ENCODE peak calls at places on chromosome 7, in four cellular contexts. One of them, this sample, is unnamed. For H3K4me1, the result is how much of the 10 kb centered on the place peaks cover.

GRCh38 chr7:70512144-70512543 is 619.8 kb upstream of the GALNT17 start:
- DNase-seq in PC-9: no peak
- DNase-seq in PC-3: no peak
- DNase-seq in thoracic aorta: no peak
- DNase-seq in this sample: no peak

GRCh38 chr7:12564996-12565764 is 5.3 kb upstream of the SCIN start:
- DNase-seq in PC-9: no peak
- DNase-seq in PC-3: peak
- DNase-seq in thoracic aorta: no peak
- DNase-seq in this sample: no peak

GRCh38 chr7:148262721-148263229 is 327.8 kb upstream of the C7orf33 start:
- DNase-seq in PC-9: peak
- DNase-seq in PC-3: peak
- DNase-seq in thoracic aorta: peak
- DNase-seq in this sample: peak

GRCh38 chr7:132116369-132116768 is 459.9 kb downstream of the PLXNA4 start:
- DNase-seq in PC-9: peak
- DNase-seq in PC-3: peak
- DNase-seq in thoracic aorta: no peak
- DNase-seq in this sample: no peak

GRCh38 chr7:101185258-101185839 is 5.3 kb upstream of the NAT16 start:
- DNase-seq in PC-9: no peak
- DNase-seq in PC-3: no peak
- DNase-seq in thoracic aorta: no peak
- DNase-seq in this sample: no peak

GRCh38 chr7:14936530-14936929 is 34.0 kb upstream of the DGKB start:
- DNase-seq in PC-9: no peak
- DNase-seq in PC-3: peak
- DNase-seq in thoracic aorta: no peak
- DNase-seq in this sample: no peak

GRCh38 chr7:99137418-99138180 is 6.3 kb downstream of the SMURF1 start:
- DNase-seq in PC-9: no peak
- DNase-seq in PC-3: no peak
- DNase-seq in thoracic aorta: no peak
- DNase-seq in this sample: no peak

GRCh38 chr7:74306737-74307469 is 17.7 kb downstream of the CLIP2 start:
- DNase-seq in PC-9: no peak
- DNase-seq in PC-3: peak
- DNase-seq in thoracic aorta: no peak
- DNase-seq in this sample: peak

GRCh38 chr7:157429001-157429679 is 92.3 kb downstream of the DNAJB6 start:
- DNase-seq in PC-9: no peak
- DNase-seq in PC-3: no peak
- DNase-seq in thoracic aorta: no peak
- DNase-seq in this sample: peak

GRCh38 chr7:19030280-19030679 is 87.2 kb downstream of the TWIST1 start:
- DNase-seq in PC-9: no peak
- DNase-seq in PC-3: peak
- DNase-seq in thoracic aorta: no peak
- DNase-seq in this sample: no peak

GRCh38 chr7:43531700-43532099 is 51.2 kb upstream of the STK17A start:
- DNase-seq in PC-9: no peak
- DNase-seq in PC-3: no peak
- DNase-seq in thoracic aorta: no peak
- DNase-seq in this sample: peak

GRCh38 chr7:44278451-44279161 is 46.8 kb downstream of the CAMK2B start:
- DNase-seq in PC-9: no peak
- DNase-seq in PC-3: no peak
- DNase-seq in thoracic aorta: no peak
- DNase-seq in this sample: peak

GRCh38 chr7:139730746-139731612 is 46.8 kb downstream of the HIPK2 start:
- DNase-seq in PC-9: no peak
- DNase-seq in PC-3: peak
- DNase-seq in thoracic aorta: peak
- DNase-seq in this sample: peak
- H3K4me1 ChIP-seq in PC-9: under half
- H3K4me1 ChIP-seq in PC-3: half or more
- H3K4me1 ChIP-seq in thoracic aorta: half or more
- H3K4me1 ChIP-seq in this sample: half or more

GRCh38 chr7:926061-927030 is 28.1 kb downstream of the ADAP1 start:
- DNase-seq in PC-9: no peak
- DNase-seq in PC-3: no peak
- DNase-seq in thoracic aorta: no peak
- DNase-seq in this sample: no peak
- H3K4me1 ChIP-seq in PC-9: under half
- H3K4me1 ChIP-seq in PC-3: under half
- H3K4me1 ChIP-seq in thoracic aorta: under half
- H3K4me1 ChIP-seq in this sample: under half

GRCh38 chr7:127907638-127908040 is 123.6 kb downstream of the LRRC4 start:
- DNase-seq in PC-9: no peak
- DNase-seq in PC-3: peak
- DNase-seq in thoracic aorta: no peak
- DNase-seq in this sample: no peak

GRCh38 chr7:127904706-127905056 is 126.6 kb downstream of the LRRC4 start:
- DNase-seq in PC-9: no peak
- DNase-seq in PC-3: no peak
- DNase-seq in thoracic aorta: no peak
- DNase-seq in this sample: no peak

GRCh38 chr7:127907110-127907509 is 124.1 kb downstream of the LRRC4 start:
- DNase-seq in PC-9: no peak
- DNase-seq in PC-3: no peak
- DNase-seq in thoracic aorta: no peak
- DNase-seq in this sample: no peak

GRCh38 chr7:127903913-127904705 is 127.1 kb downstream of the LRRC4 start:
- DNase-seq in PC-9: no peak
- DNase-seq in PC-3: no peak
- DNase-seq in thoracic aorta: no peak
- DNase-seq in this sample: no peak

GRCh38 chr7:127905491-127906330 is 125.5 kb downstream of the LRRC4 start:
- DNase-seq in PC-9: no peak
- DNase-seq in PC-3: peak
- DNase-seq in thoracic aorta: no peak
- DNase-seq in this sample: no peak
- H3K4me1 ChIP-seq in PC-9: under half
- H3K4me1 ChIP-seq in PC-3: under half
- H3K4me1 ChIP-seq in thoracic aorta: under half
- H3K4me1 ChIP-seq in this sample: under half

GRCh38 chr7:344608-344994 is 54.6 kb downstream of the FOXL3 start:
- DNase-seq in PC-9: no peak
- DNase-seq in PC-3: no peak
- DNase-seq in thoracic aorta: no peak
- DNase-seq in this sample: no peak

GRCh38 chr7:347001-347590 is 57.1 kb downstream of the FOXL3 start:
- DNase-seq in PC-9: no peak
- DNase-seq in PC-3: no peak
- DNase-seq in thoracic aorta: no peak
- DNase-seq in this sample: no peak

GRCh38 chr7:347644-348479 is 57.9 kb downstream of the FOXL3 start:
- DNase-seq in PC-9: no peak
- DNase-seq in PC-3: no peak
- DNase-seq in thoracic aorta: no peak
- DNase-seq in this sample: no peak

GRCh38 chr7:348480-348844 is 58.5 kb downstream of the FOXL3 start:
- DNase-seq in PC-9: no peak
- DNase-seq in PC-3: no peak
- DNase-seq in thoracic aorta: no peak
- DNase-seq in this sample: no peak

GRCh38 chr7:346116-346898 is 56.3 kb downstream of the FOXL3 start:
- DNase-seq in PC-9: no peak
- DNase-seq in PC-3: no peak
- DNase-seq in thoracic aorta: no peak
- DNase-seq in this sample: no peak
- H3K4me1 ChIP-seq in PC-9: under half
- H3K4me1 ChIP-seq in PC-3: under half
- H3K4me1 ChIP-seq in thoracic aorta: under half
- H3K4me1 ChIP-seq in this sample: under half

DNA sequence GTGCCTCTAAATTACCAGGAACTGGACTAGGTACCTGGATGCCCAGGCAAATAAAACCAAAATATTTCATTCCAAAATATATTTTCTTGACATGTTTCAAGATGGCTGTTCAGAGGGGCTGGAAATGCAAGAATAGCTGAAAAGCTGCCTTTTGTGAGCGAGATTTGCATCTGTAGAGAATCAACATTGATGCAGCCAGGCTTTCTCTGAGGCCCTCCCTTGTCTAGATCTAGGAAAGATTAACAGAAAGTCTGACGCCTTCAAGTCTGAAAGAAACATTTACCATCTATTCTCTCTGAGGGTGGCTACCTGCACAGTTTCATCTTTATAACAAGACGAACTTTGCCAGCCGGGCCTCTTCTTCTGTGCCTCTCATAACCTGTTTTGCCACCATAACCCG is 170.1 kb downstream of the AKR1D1 start:
- DNase-seq in PC-9: no peak
- DNase-seq in PC-3: no peak
- DNase-seq in thoracic aorta: no peak
- DNase-seq in this sample: no peak
- H3K4me1 ChIP-seq in PC-9: under half
- H3K4me1 ChIP-seq in PC-3: under half
- H3K4me1 ChIP-seq in thoracic aorta: under half
- H3K4me1 ChIP-seq in this sample: under half

DNA sequence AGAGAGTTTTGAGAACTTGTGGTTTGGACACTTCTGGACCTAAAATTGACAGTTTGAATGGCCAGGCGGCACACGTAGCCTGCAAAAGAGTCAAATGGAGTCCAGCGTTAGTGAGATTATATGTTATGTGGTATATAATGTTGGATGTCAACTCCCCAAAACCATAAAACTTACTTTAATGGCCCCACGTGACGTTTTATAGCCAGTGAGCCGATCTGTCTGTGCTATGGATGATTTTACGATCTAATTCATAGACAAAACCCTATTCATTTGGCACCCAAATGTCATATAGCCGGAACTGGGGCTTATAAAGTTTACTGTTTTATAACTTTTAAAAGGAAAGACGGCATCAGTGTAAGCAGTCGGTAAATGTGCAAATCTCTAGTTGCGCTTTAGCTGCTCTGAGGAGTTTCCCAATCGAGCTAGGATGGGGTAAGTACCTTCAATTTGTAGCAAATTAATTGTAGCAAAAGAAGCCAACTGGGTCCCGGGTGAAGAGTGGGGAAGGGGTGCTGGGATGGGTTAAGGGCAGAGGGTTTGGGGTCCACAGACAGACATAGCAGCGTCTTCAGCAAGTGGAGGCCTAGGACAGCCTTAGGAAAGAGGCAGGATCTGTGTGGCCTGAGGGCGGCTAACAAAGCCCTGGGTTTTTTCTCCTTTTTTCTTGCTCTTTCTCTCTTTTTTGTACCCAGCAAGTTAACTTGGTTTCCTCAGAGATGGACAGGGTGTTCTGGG is 3.2 kb downstream of the HOXA5 start:
- DNase-seq in PC-9: no peak
- DNase-seq in PC-3: no peak
- DNase-seq in thoracic aorta: no peak
- DNase-seq in this sample: no peak
- H3K4me1 ChIP-seq in PC-9: under half
- H3K4me1 ChIP-seq in PC-3: under half
- H3K4me1 ChIP-seq in thoracic aorta: under half
- H3K4me1 ChIP-seq in this sample: under half

GRCh38 chr7:25775999-25776736 is 375.8 kb upstream of the NFE2L3 start:
- DNase-seq in PC-9: no peak
- DNase-seq in PC-3: no peak
- DNase-seq in thoracic aorta: no peak
- DNase-seq in this sample: no peak

GRCh38 chr7:25776737-25777109 is 375.3 kb upstream of the NFE2L3 start:
- DNase-seq in PC-9: no peak
- DNase-seq in PC-3: no peak
- DNase-seq in thoracic aorta: no peak
- DNase-seq in this sample: no peak

GRCh38 chr7:25775570-25775969 is 376.4 kb upstream of the NFE2L3 start:
- DNase-seq in PC-9: no peak
- DNase-seq in PC-3: no peak
- DNase-seq in thoracic aorta: no peak
- DNase-seq in this sample: no peak

GRCh38 chr7:25772802-25773201 is 379.2 kb upstream of the NFE2L3 start:
- DNase-seq in PC-9: no peak
- DNase-seq in PC-3: no peak
- DNase-seq in thoracic aorta: no peak
- DNase-seq in this sample: no peak

GRCh38 chr7:25774675-25775074 is 377.3 kb upstream of the NFE2L3 start:
- DNase-seq in PC-9: no peak
- DNase-seq in PC-3: no peak
- DNase-seq in thoracic aorta: no peak
- DNase-seq in this sample: no peak
- H3K4me1 ChIP-seq in PC-9: under half
- H3K4me1 ChIP-seq in PC-3: under half
- H3K4me1 ChIP-seq in thoracic aorta: under half
- H3K4me1 ChIP-seq in this sample: under half

DNA sequence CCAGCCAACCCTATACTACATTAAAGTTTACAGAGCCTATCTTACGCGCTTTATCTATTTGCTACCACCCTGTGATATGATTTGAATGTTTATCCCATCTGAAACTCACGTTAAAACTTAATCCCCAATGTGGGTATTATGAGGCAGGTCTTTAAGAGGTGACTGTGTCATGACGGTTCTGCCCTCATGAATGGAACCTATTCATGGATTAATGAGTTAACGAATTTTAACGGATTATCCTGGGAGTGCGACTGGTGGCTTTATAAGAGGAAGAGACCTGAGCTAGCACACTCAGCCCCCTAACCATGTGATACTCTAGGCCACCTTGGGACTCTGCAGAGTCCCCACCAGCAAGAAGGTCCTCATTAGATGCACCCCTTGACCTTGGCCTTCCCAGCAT is 37.8 kb downstream of the SRPK2 start:
- DNase-seq in PC-9: no peak
- DNase-seq in PC-3: no peak
- DNase-seq in thoracic aorta: no peak
- DNase-seq in this sample: no peak
- H3K4me1 ChIP-seq in PC-9: under half
- H3K4me1 ChIP-seq in PC-3: under half
- H3K4me1 ChIP-seq in thoracic aorta: under half
- H3K4me1 ChIP-seq in this sample: under half

DNA sequence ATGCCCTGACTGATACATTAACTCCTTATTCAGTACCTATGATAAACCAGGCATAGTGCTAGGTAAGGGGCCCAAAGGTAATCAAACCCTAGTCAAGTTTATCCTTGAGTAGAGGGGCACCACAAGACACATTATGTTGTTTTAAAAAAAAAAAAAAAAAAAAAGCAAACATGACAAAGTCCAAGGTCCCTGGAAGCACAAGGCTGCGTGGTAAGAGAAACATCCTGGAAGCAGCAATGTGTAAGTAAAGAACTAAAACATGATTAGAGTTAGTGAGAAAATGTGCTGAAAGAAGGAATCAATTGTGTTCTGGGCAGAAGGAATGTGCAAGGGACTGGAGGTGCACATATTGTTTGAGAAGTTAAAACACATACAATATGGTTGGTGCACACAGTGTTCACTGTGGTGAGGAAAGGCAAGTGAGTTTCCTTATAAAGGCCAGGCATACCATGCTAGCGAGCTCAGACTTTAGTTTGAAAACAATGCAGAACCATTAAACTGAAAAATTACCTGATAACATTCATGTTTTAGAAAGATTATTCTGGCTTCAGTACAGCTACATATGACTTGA is 51.1 kb downstream of the PDE1C start:
- DNase-seq in PC-9: no peak
- DNase-seq in PC-3: no peak
- DNase-seq in thoracic aorta: no peak
- DNase-seq in this sample: no peak
- H3K4me1 ChIP-seq in PC-9: under half
- H3K4me1 ChIP-seq in PC-3: under half
- H3K4me1 ChIP-seq in thoracic aorta: under half
- H3K4me1 ChIP-seq in this sample: under half

GRCh38 chr7:84194484-84195260 is at the start of gene SEMA3A:
- DNase-seq in PC-9: peak
- DNase-seq in PC-3: peak
- DNase-seq in thoracic aorta: no peak
- DNase-seq in this sample: peak
- H3K4me1 ChIP-seq in PC-9: under half
- H3K4me1 ChIP-seq in PC-3: under half
- H3K4me1 ChIP-seq in thoracic aorta: under half
- H3K4me1 ChIP-seq in this sample: under half